ENCODE peak calls at places on chromosome 7, in four cellular contexts. R, U, L and X are unnamed samples.

GRCh38 chr7:7882888-7883287 is 85.7 kb upstream of the GLCCI1 start:
- DNase-seq in R (no peak), U (no peak), L (no peak), X (no peak)

GRCh38 chr7:2523941-2524807 is 4.6 kb downstream of the LFNG start:
- DNase-seq in U (peak), R (peak), L (no peak), X (peak)

GRCh38 chr7:74479066-74479781 is 25.5 kb downstream of the GTF2IRD1 start:
- DNase-seq in L (no peak), R (no peak), U (peak), X (no peak)

GRCh38 chr7:81161459-81162075 is 242.7 kb upstream of the SEMA3C start:
- DNase-seq in L (no peak), U (no peak), R (peak), X (peak)

GRCh38 chr7:47298636-47299035 is 283.3 kb downstream of the TNS3 start:
- DNase-seq in U (no peak), L (no peak), R (no peak), X (no peak)

GRCh38 chr7:116769541-116769940 is 92.8 kb upstream of the CAPZA2 start:
- DNase-seq in R (no peak), U (no peak), L (no peak), X (no peak)

GRCh38 chr7:55794527-55794926 is 68.0 kb downstream of the SEPTIN14 start:
- DNase-seq in U (no peak), L (no peak), R (no peak), X (no peak)

GRCh38 chr7:120842131-120842621 is 15.8 kb downstream of the TSPAN12 start:
- DNase-seq in R (no peak), U (no peak), L (no peak), X (no peak)

GRCh38 chr7:120400806-120401455 is 128.0 kb downstream of the KCND2 start:
- DNase-seq in U (no peak), R (no peak), L (no peak), X (no peak)